ENCODE peak calls at places on chromosome 16, in six cellular contexts. One of them, this sample, is unnamed.

GRCh38 chr16:85172465-85173071 is 60.3 kb upstream of the CIBAR2 start:
- DNase-seq in vagina: no peak
- DNase-seq in progenitor cell of endocrine pancreas: no peak
- DNase-seq in CD4-positive, alpha-beta T cell: no peak
- DNase-seq in PC-9: peak
- DNase-seq in lung: no peak
- DNase-seq in this sample: no peak

GRCh38 chr16:50265260-50265659 is 1.1 kb upstream of the ADCY7 start:
- DNase-seq in vagina: no peak
- DNase-seq in progenitor cell of endocrine pancreas: no peak
- DNase-seq in CD4-positive, alpha-beta T cell: peak
- DNase-seq in PC-9: no peak
- DNase-seq in lung: no peak
- DNase-seq in this sample: no peak

GRCh38 chr16:11092788-11093577 is 148.6 kb downstream of the CLEC16A start:
- DNase-seq in vagina: no peak
- DNase-seq in progenitor cell of endocrine pancreas: no peak
- DNase-seq in CD4-positive, alpha-beta T cell: no peak
- DNase-seq in PC-9: no peak
- DNase-seq in lung: no peak
- DNase-seq in this sample: no peak

GRCh38 chr16:88132836-88133506 is 181.7 kb downstream of the BANP start:
- DNase-seq in vagina: no peak
- DNase-seq in progenitor cell of endocrine pancreas: no peak
- DNase-seq in CD4-positive, alpha-beta T cell: no peak
- DNase-seq in PC-9: no peak
- DNase-seq in lung: no peak
- DNase-seq in this sample: no peak

GRCh38 chr16:26510924-26511323 is 555.8 kb upstream of the C16orf82 start:
- DNase-seq in vagina: no peak
- DNase-seq in progenitor cell of endocrine pancreas: no peak
- DNase-seq in CD4-positive, alpha-beta T cell: no peak
- DNase-seq in PC-9: no peak
- DNase-seq in lung: no peak
- DNase-seq in this sample: no peak

GRCh38 chr16:54118846-54119245 is 167.7 kb downstream of the IRX3 start:
- DNase-seq in vagina: no peak
- DNase-seq in progenitor cell of endocrine pancreas: no peak
- DNase-seq in CD4-positive, alpha-beta T cell: no peak
- DNase-seq in PC-9: no peak
- DNase-seq in lung: no peak
- DNase-seq in this sample: no peak

GRCh38 chr16:28876016-28876659 is 2.1 kb upstream of the ATP2A1 start:
- DNase-seq in vagina: no peak
- DNase-seq in progenitor cell of endocrine pancreas: no peak
- DNase-seq in CD4-positive, alpha-beta T cell: no peak
- DNase-seq in PC-9: no peak
- DNase-seq in lung: no peak
- DNase-seq in this sample: no peak

GRCh38 chr16:1500465-1501150 is 7.4 kb downstream of the TELO2 start:
- DNase-seq in vagina: no peak
- DNase-seq in progenitor cell of endocrine pancreas: no peak
- DNase-seq in CD4-positive, alpha-beta T cell: no peak
- DNase-seq in PC-9: no peak
- DNase-seq in lung: no peak
- DNase-seq in this sample: peak

GRCh38 chr16:29806641-29807425 is 504 bp downstream of the MAZ start:
- DNase-seq in vagina: no peak
- DNase-seq in progenitor cell of endocrine pancreas: no peak
- DNase-seq in CD4-positive, alpha-beta T cell: no peak
- DNase-seq in PC-9: peak
- DNase-seq in lung: no peak
- DNase-seq in this sample: no peak

GRCh38 chr16:24976061-24976779 is 38.9 kb downstream of the ARHGAP17 start:
- DNase-seq in vagina: no peak
- DNase-seq in progenitor cell of endocrine pancreas: no peak
- DNase-seq in CD4-positive, alpha-beta T cell: no peak
- DNase-seq in PC-9: no peak
- DNase-seq in lung: no peak
- DNase-seq in this sample: no peak

GRCh38 chr16:24977673-24978065 is 37.5 kb downstream of the ARHGAP17 start:
- DNase-seq in vagina: no peak
- DNase-seq in progenitor cell of endocrine pancreas: no peak
- DNase-seq in CD4-positive, alpha-beta T cell: no peak
- DNase-seq in PC-9: no peak
- DNase-seq in lung: no peak
- DNase-seq in this sample: no peak

GRCh38 chr16:24976971-24977672 is 38.0 kb downstream of the ARHGAP17 start:
- DNase-seq in vagina: no peak
- DNase-seq in progenitor cell of endocrine pancreas: no peak
- DNase-seq in CD4-positive, alpha-beta T cell: no peak
- DNase-seq in PC-9: no peak
- DNase-seq in lung: no peak
- DNase-seq in this sample: no peak

GRCh38 chr16:24980077-24980793 is 34.9 kb downstream of the ARHGAP17 start:
- DNase-seq in vagina: no peak
- DNase-seq in progenitor cell of endocrine pancreas: no peak
- DNase-seq in CD4-positive, alpha-beta T cell: no peak
- DNase-seq in PC-9: peak
- DNase-seq in lung: no peak
- DNase-seq in this sample: no peak

GRCh38 chr16:24978370-24978914 is 36.7 kb downstream of the ARHGAP17 start:
- DNase-seq in vagina: no peak
- DNase-seq in progenitor cell of endocrine pancreas: no peak
- DNase-seq in CD4-positive, alpha-beta T cell: no peak
- DNase-seq in PC-9: no peak
- DNase-seq in lung: no peak
- DNase-seq in this sample: no peak
- TF ChIP-seq CTCF in vagina: no peak
- TF ChIP-seq CTCF in progenitor cell of endocrine pancreas: no peak
- TF ChIP-seq CTCF in CD4-positive, alpha-beta T cell: no peak
- TF ChIP-seq CTCF in PC-9: no peak
- TF ChIP-seq CTCF in lung: no peak
- TF ChIP-seq CTCF in this sample: no peak

DNA sequence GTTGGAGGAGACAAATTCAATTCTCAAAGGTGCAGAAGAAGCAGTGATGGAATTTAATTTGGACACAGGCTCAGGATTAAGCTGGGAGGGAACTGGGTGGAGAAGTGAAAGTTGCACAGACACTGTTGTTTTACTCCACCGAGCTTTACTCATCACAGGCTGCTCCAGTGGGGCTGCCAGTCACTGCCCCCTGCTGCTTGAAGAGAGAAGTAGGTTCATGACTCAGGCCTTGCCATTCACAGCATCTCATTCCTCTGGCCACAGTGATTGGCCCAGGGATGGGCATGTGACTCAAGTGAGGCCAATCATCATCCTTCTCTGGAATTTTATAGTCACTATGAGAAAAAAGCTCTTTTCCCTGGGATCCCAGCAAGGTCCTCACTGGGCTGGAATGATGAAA is 11.8 kb downstream of the GNAO1 start:
- DNase-seq in vagina: no peak
- DNase-seq in progenitor cell of endocrine pancreas: no peak
- DNase-seq in CD4-positive, alpha-beta T cell: peak
- DNase-seq in PC-9: no peak
- DNase-seq in lung: no peak
- DNase-seq in this sample: no peak
- TF ChIP-seq CTCF in vagina: no peak
- TF ChIP-seq CTCF in progenitor cell of endocrine pancreas: peak
- TF ChIP-seq CTCF in CD4-positive, alpha-beta T cell: peak
- TF ChIP-seq CTCF in PC-9: peak
- TF ChIP-seq CTCF in lung: peak
- TF ChIP-seq CTCF in this sample: no peak

DNA sequence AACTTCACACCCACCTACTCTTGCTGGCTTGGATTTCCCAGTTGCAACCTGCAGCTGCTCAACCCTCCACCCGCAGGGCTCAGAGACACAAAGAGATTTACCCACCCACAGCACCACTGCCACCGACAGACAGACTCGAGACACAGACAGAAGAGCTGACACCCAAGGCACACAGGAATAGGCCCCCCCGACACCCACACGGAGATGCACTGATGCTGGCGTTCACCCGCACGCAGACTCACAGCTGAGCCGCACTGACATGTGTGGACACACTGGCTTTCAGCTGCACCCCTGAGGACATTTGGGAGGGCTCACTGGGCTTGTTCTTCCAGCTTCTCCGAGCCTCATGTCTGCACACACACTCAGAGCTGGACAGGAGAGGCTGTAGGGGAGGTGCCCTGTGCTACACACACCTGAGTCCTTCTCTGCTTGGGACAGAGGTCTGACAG is 8.2 kb downstream of the STX1B start:
- DNase-seq in vagina: no peak
- DNase-seq in progenitor cell of endocrine pancreas: no peak
- DNase-seq in CD4-positive, alpha-beta T cell: no peak
- DNase-seq in PC-9: no peak
- DNase-seq in lung: no peak
- DNase-seq in this sample: no peak
- TF ChIP-seq CTCF in vagina: no peak
- TF ChIP-seq CTCF in progenitor cell of endocrine pancreas: no peak
- TF ChIP-seq CTCF in CD4-positive, alpha-beta T cell: no peak
- TF ChIP-seq CTCF in PC-9: no peak
- TF ChIP-seq CTCF in lung: no peak
- TF ChIP-seq CTCF in this sample: no peak

GRCh38 chr16:80084614-80085013 is 456.2 kb upstream of the DYNLRB2 start:
- DNase-seq in vagina: peak
- DNase-seq in progenitor cell of endocrine pancreas: no peak
- DNase-seq in CD4-positive, alpha-beta T cell: no peak
- DNase-seq in PC-9: peak
- DNase-seq in lung: no peak
- DNase-seq in this sample: no peak
- TF ChIP-seq CTCF in vagina: peak
- TF ChIP-seq CTCF in progenitor cell of endocrine pancreas: peak
- TF ChIP-seq CTCF in CD4-positive, alpha-beta T cell: no peak
- TF ChIP-seq CTCF in PC-9: peak
- TF ChIP-seq CTCF in lung: peak
- TF ChIP-seq CTCF in this sample: peak

DNA sequence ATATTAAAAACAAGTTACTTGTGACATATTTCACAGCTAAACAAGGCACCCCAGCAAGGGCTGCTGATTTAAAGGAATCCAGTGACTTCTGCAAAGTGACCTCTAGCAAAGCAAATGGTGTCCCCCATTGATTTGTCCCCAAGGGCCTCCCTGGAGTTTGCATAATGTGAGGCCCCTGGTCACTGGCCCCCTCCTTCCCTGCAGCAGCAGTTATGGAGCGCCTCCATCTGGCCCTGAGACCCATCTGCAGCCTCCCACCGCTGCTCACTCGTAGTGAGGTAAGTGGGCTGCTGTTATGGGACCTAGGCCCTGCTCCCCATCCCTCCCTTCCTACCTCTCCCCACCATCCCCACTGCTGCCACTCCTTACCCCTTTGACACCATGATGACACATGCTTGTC is 19.6 kb upstream of the EEF2K start:
- DNase-seq in vagina: no peak
- DNase-seq in progenitor cell of endocrine pancreas: no peak
- DNase-seq in CD4-positive, alpha-beta T cell: no peak
- DNase-seq in PC-9: no peak
- DNase-seq in lung: no peak
- DNase-seq in this sample: no peak
- TF ChIP-seq CTCF in vagina: no peak
- TF ChIP-seq CTCF in progenitor cell of endocrine pancreas: peak
- TF ChIP-seq CTCF in CD4-positive, alpha-beta T cell: no peak
- TF ChIP-seq CTCF in PC-9: no peak
- TF ChIP-seq CTCF in lung: no peak
- TF ChIP-seq CTCF in this sample: peak

This sample was measured in osteocyte.